ENCODE peak calls at places on chromosomes 7 and 10, in eight cellular contexts. R is IMR-90, T is fibroblast of lung, S is GM12865, H is neural progenitor cell, Z is ovary, C is fibroblast of mammary gland, W is astrocyte of the spinal cord. G is an unnamed sample.
A peak's percentile ranks its signal among the peaks of the same experiment; 100 is the strongest.

GRCh38 chr10:24381235-24382010 is 172.5 kb downstream of the KIAA1217 start:
- DNase-seq in R (no peak), T (no peak), S (no peak), H (no peak), Z (no peak), C (no peak), W (no peak), G (no peak)

GRCh38 chr7:84822941-84823510 is 363.8 kb downstream of the SEMA3D start:
- DNase-seq in R (no peak), T (no peak), S (no peak), H (no peak), Z (no peak), C (no peak), W (no peak), G (no peak)

GRCh38 chr7:43572516-43573049 is 10.3 kb upstream of the STK17A start:
- DNase-seq in R (peak; percentile 100), T (peak; percentile 100), S (peak; percentile 74), H (no peak), Z (no peak), C (peak; percentile 100), W (peak; percentile 99), G (peak; percentile 99)

GRCh38 chr7:46660402-46660801 is 739.3 kb upstream of the IGFBP3 start:
- DNase-seq in R (peak; percentile 50), T (peak; percentile 81), S (peak; percentile 22), H (no peak), Z (no peak), C (no peak), W (no peak), G (peak; percentile 3)

GRCh38 chr7:80876894-80877414 is 41.9 kb downstream of the SEMA3C start:
- DNase-seq in R (peak; percentile 56), T (peak; percentile 85), S (no peak), H (no peak), Z (no peak), C (peak; percentile 56), W (peak; percentile 52), G (peak; percentile 32)

GRCh38 chr7:159023746-159024145 is 120.9 kb downstream of the VIPR2 start:
- DNase-seq in R (no peak), T (no peak), S (no peak), H (no peak), Z (no peak), C (no peak), W (no peak), G (no peak)

GRCh38 chr10:94230134-94230785 is 132.5 kb downstream of the NOC3L start:
- DNase-seq in R (no peak), T (no peak), S (no peak), H (no peak), Z (no peak), C (no peak), W (no peak), G (no peak)

GRCh38 chr7:105130580-105130979 is 116.6 kb downstream of the KMT2E start:
- DNase-seq in R (no peak), T (no peak), S (no peak), H (no peak), Z (no peak), C (no peak), W (no peak), G (no peak)

GRCh38 chr10:75542902-75543301 is 111.5 kb downstream of the LRMDA start:
- DNase-seq in R (no peak), T (peak; percentile 90), S (no peak), H (peak; percentile 47), Z (no peak), C (peak; percentile 94), W (peak; percentile 56), G (peak; percentile 28)

GRCh38 chr10:11148638-11149037 is 131.0 kb downstream of the CELF2 start:
- DNase-seq in R (no peak), T (no peak), S (no peak), H (no peak), Z (no peak), C (no peak), W (no peak), G (no peak)

GRCh38 chr10:11687779-11688447 is 54.3 kb upstream of the ECHDC3 start:
- DNase-seq in R (no peak), T (no peak), S (no peak), H (no peak), Z (no peak), C (no peak), W (no peak), G (no peak)

GRCh38 chr10:22911889-22912762 is 15.7 kb upstream of the ARMC3 start:
- DNase-seq in R (no peak), T (peak; percentile 37), S (no peak), H (no peak), Z (no peak), C (peak; percentile 8), W (peak; percentile 56), G (peak; percentile 86)

GRCh38 chr10:100186253-100186780 is 488 bp upstream of the ERLIN1 start:
- DNase-seq in R (peak; percentile 41), T (peak; percentile 51), S (no peak), H (no peak), Z (no peak), C (peak; percentile 65), W (no peak), G (peak; percentile 70)

GRCh38 chr10:132518572-132519381 is 18.8 kb upstream of the INPP5A start:
- DNase-seq in R (no peak), T (no peak), S (no peak), H (peak; percentile 59), Z (peak; percentile 74), C (no peak), W (no peak), G (no peak)

GRCh38 chr7:2978403-2978802 is 65.3 kb downstream of the CARD11 start:
- DNase-seq in R (no peak), T (peak; percentile 3), S (peak; percentile 95), H (no peak), Z (peak; percentile 34), C (no peak), W (no peak), G (no peak)

GRCh38 chr10:95277201-95277570 is 13.6 kb downstream of the PDLIM1 start:
- DNase-seq in R (no peak), T (no peak), S (no peak), H (no peak), Z (no peak), C (no peak), W (no peak), G (no peak)

GRCh38 chr10:76309744-76310441 is 878.5 kb downstream of the LRMDA start:
- DNase-seq in R (peak; percentile 32), T (peak; percentile 98), S (no peak), H (no peak), Z (no peak), C (peak; percentile 25), W (peak; percentile 61), G (peak; percentile 33)

GRCh38 chr10:49230004-49230403 is 41.8 kb upstream of the TMEM273 start:
- DNase-seq in R (no peak), T (no peak), S (no peak), H (no peak), Z (no peak), C (no peak), W (no peak), G (no peak)

GRCh38 chr7:36309716-36310115 is 79.9 kb upstream of the ANLN start:
- DNase-seq in R (no peak), T (no peak), S (no peak), H (no peak), Z (no peak), C (no peak), W (no peak), G (no peak)

GRCh38 chr7:134515569-134516468 is 11.5 kb upstream of the AKR1B10 start:
- DNase-seq in R (peak; percentile 93), T (peak; percentile 87), S (no peak), H (no peak), Z (no peak), C (peak; percentile 98), W (peak; percentile 90), G (peak; percentile 80)
- H3K4me3 ChIP-seq in R (no peak overlapping the region), T (no peak overlapping the region), S (no peak overlapping the region), H (no peak overlapping the region), Z (no peak overlapping the region), C (no peak overlapping the region), W (no peak overlapping the region), G (no peak overlapping the region)

GRCh38 chr10:91856637-91857036 is 52.6 kb downstream of the FGFBP3 start:
- DNase-seq in R (no peak), T (no peak), S (peak; percentile 17), H (peak; percentile 22), Z (no peak), C (peak; percentile 25), W (no peak), G (peak; percentile 36)
- TF ChIP-seq CTCF in R (no peak), T (peak; percentile 34), S (peak; percentile 27), H (peak; percentile 43), Z (no peak), C (peak; percentile 43), W (peak; percentile 32), G (peak; percentile 34)

GRCh38 chr10:68333905-68334431 is 1.2 kb upstream of the PBLD start:
- DNase-seq in R (no peak), T (no peak), S (no peak), H (no peak), Z (no peak), C (peak; percentile 12), W (no peak), G (no peak)
- H3K4me3 ChIP-seq in R (peak overlapping the region; percentile 98), T (peak overlapping the region; percentile 94), S (peak overlapping the region; percentile 82), H (peak overlapping the region; percentile 90), Z (peak overlapping the region; percentile 88), C (peak overlapping the region; percentile 91), W (peak overlapping the region; percentile 94), G (peak overlapping the region; percentile 95)

GRCh38 chr7:55193245-55193644 is 171.9 kb upstream of the LANCL2 start:
- DNase-seq in R (peak; percentile 22), T (peak; percentile 22), S (no peak), H (no peak), Z (no peak), C (no peak), W (no peak), G (peak; percentile 62)

GRCh38 chr7:55190511-55191160 is 171.8 kb downstream of the EGFR start:
- DNase-seq in R (no peak), T (no peak), S (no peak), H (no peak), Z (no peak), C (no peak), W (no peak), G (no peak)

GRCh38 chr7:55191161-55191925 is 172.5 kb downstream of the EGFR start:
- DNase-seq in R (no peak), T (no peak), S (no peak), H (no peak), Z (no peak), C (no peak), W (no peak), G (no peak)

GRCh38 chr7:55192718-55193117 is 172.4 kb upstream of the LANCL2 start:
- DNase-seq in R (peak; percentile 88), T (peak; percentile 89), S (no peak), H (no peak), Z (no peak), C (peak; percentile 91), W (peak; percentile 84), G (peak; percentile 80)

DNA sequence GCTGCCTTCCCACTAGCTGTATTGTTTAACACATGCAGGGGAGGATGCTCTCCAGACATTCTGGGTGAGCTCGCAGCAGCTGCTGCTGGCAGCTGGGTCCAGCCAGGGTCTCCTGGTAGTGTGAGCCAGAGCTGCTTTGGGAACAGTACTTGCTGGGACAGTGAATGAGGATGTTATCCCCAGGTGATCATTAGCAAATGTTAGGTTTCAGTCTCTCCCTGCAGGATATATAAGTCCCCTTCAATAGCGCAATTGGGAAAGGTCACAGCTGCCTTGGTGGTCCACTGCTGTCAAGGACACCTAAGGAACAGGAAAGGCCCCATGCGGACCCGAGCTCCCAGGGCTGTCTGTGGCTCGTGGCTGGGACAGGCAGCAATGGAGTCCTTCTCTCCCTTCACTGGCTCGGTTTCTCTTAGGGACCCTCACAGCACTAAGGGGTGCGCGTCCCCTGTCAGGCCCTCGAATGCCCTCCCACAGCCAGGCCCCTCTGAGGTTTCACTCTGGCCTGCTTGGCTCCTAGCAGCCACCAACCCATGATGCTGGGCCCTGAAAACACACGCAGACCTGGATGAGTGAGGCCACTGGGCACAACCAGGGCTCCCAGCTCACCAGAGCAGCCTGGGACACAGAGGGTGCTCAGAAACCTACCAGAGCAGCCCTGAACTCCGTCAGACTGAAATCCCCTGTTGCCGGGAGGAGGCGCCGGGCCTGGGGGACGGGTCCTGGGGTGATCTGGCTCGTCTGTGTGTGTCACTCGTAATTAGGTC is 173.0 kb upstream of the LANCL2 start:
- DNase-seq in R (peak; percentile 36), T (peak; percentile 24), S (no peak), H (no peak), Z (no peak), C (no peak), W (no peak), G (peak; percentile 11)
- TF ChIP-seq CTCF in R (peak; percentile 27), T (peak; percentile 21), S (no peak), H (no peak), Z (no peak), C (no peak), W (peak; percentile 39), G (peak; percentile 16)

G was measured in cardiac fibroblast.